ENCODE peak calls at places on chromosomes 2 and 18, in seven cellular contexts. One of them, this sample, is unnamed. For H3K79me2 and H3K9me3, the result is how much of the 10 kb centered on the place peaks cover.

GRCh38 chr18:60493066-60493465 is 120.5 kb upstream of the MC4R start:
- DNase-seq in trophoblast cell: no peak
- DNase-seq in neural progenitor cell: peak
- DNase-seq in GM23248: no peak
- DNase-seq in PC-9: no peak
- DNase-seq in fibroblast of lung: no peak
- DNase-seq in HCT116: no peak
- DNase-seq in this sample: no peak

GRCh38 chr2:97671526-97671925 is 2.0 kb downstream of the C2orf92 start:
- DNase-seq in neural progenitor cell: no peak
- DNase-seq in PC-9: no peak
- DNase-seq in trophoblast cell: no peak
- DNase-seq in GM23248: no peak
- DNase-seq in fibroblast of lung: no peak
- DNase-seq in HCT116: no peak
- DNase-seq in this sample: no peak

GRCh38 chr2:53859354-53860159 is at the start of gene GPR75:
- DNase-seq in trophoblast cell: no peak
- DNase-seq in neural progenitor cell: peak
- DNase-seq in fibroblast of lung: peak
- DNase-seq in HCT116: no peak
- DNase-seq in PC-9: no peak
- DNase-seq in GM23248: peak
- DNase-seq in this sample: no peak

GRCh38 chr2:12835733-12836132 is 119.0 kb downstream of the TRIB2 start:
- DNase-seq in HCT116: no peak
- DNase-seq in neural progenitor cell: no peak
- DNase-seq in fibroblast of lung: no peak
- DNase-seq in PC-9: no peak
- DNase-seq in GM23248: no peak
- DNase-seq in trophoblast cell: no peak
- DNase-seq in this sample: no peak

GRCh38 chr2:131035826-131036231 is 57.4 kb downstream of the FAM168B start:
- DNase-seq in HCT116: no peak
- DNase-seq in neural progenitor cell: no peak
- DNase-seq in trophoblast cell: no peak
- DNase-seq in PC-9: no peak
- DNase-seq in fibroblast of lung: no peak
- DNase-seq in GM23248: peak
- DNase-seq in this sample: no peak

GRCh38 chr2:23692901-23693605 is 233.9 kb downstream of the ATAD2B start:
- DNase-seq in GM23248: no peak
- DNase-seq in PC-9: no peak
- DNase-seq in neural progenitor cell: no peak
- DNase-seq in trophoblast cell: no peak
- DNase-seq in HCT116: no peak
- DNase-seq in fibroblast of lung: no peak
- DNase-seq in this sample: no peak

GRCh38 chr18:75544496-75544895 is 117.0 kb upstream of the SMIM21 start:
- DNase-seq in trophoblast cell: no peak
- DNase-seq in PC-9: no peak
- DNase-seq in fibroblast of lung: peak
- DNase-seq in GM23248: peak
- DNase-seq in neural progenitor cell: no peak
- DNase-seq in HCT116: peak
- DNase-seq in this sample: peak

GRCh38 chr18:24198461-24198860 is 59.6 kb downstream of the CABYR start:
- DNase-seq in neural progenitor cell: no peak
- DNase-seq in trophoblast cell: no peak
- DNase-seq in fibroblast of lung: no peak
- DNase-seq in HCT116: no peak
- DNase-seq in PC-9: no peak
- DNase-seq in GM23248: no peak
- DNase-seq in this sample: no peak

GRCh38 chr18:55430026-55430425 is 158.0 kb downstream of the TCF4 start:
- DNase-seq in trophoblast cell: no peak
- DNase-seq in PC-9: no peak
- DNase-seq in GM23248: no peak
- DNase-seq in HCT116: no peak
- DNase-seq in neural progenitor cell: no peak
- DNase-seq in fibroblast of lung: peak
- DNase-seq in this sample: no peak

GRCh38 chr18:55433140-55433539 is 154.9 kb downstream of the TCF4 start:
- DNase-seq in trophoblast cell: no peak
- DNase-seq in neural progenitor cell: no peak
- DNase-seq in fibroblast of lung: no peak
- DNase-seq in HCT116: no peak
- DNase-seq in PC-9: no peak
- DNase-seq in GM23248: no peak
- DNase-seq in this sample: no peak

GRCh38 chr18:55433688-55434087 is 154.3 kb downstream of the TCF4 start:
- DNase-seq in neural progenitor cell: no peak
- DNase-seq in PC-9: no peak
- DNase-seq in HCT116: no peak
- DNase-seq in fibroblast of lung: no peak
- DNase-seq in GM23248: no peak
- DNase-seq in trophoblast cell: no peak
- DNase-seq in this sample: no peak

GRCh38 chr18:55435592-55435991 is 152.4 kb downstream of the TCF4 start:
- DNase-seq in GM23248: peak
- DNase-seq in trophoblast cell: no peak
- DNase-seq in neural progenitor cell: no peak
- DNase-seq in fibroblast of lung: peak
- DNase-seq in HCT116: no peak
- DNase-seq in PC-9: no peak
- DNase-seq in this sample: no peak

DNA sequence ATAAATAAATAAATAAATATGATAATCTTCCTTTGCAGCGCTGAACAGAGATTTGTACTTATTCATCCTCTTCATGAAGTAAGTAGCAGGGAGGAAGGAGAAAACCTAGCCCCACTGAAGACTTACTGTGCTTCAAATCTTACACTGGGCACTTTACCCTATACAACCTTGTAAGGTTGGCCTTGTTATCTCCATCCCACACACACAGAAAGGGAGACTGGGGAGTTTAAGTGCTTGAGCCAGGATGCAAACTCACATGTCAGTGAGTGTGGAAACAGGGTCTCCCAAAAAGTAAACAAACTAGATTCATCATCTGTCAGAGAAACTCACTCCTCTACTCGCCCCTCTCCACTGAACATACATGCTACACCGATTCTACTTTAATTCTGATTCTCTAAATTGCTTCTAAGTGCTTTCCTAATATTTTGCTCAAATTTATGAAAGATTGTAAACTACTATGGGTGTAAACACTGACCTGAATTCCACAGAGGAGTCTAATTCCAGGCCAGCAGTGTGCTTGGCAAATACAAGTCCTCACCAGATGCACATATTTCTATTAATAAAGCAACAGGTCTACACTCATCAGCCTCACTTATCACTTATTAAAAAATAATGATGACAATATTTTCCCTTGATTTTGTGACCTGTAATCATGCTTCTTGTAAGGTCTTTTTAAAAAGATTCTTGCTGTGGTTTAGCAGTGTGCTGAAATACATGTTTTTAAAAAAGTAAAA is 155.5 kb downstream of the TCF4 start:
- DNase-seq in HCT116: no peak
- DNase-seq in trophoblast cell: no peak
- DNase-seq in GM23248: no peak
- DNase-seq in fibroblast of lung: no peak
- DNase-seq in neural progenitor cell: no peak
- DNase-seq in PC-9: no peak
- DNase-seq in this sample: no peak
- H3K4me2 ChIP-seq in HCT116: no peak
- H3K4me2 ChIP-seq in trophoblast cell: no peak
- H3K4me2 ChIP-seq in GM23248: no peak
- H3K4me2 ChIP-seq in fibroblast of lung: no peak
- H3K4me2 ChIP-seq in neural progenitor cell: no peak
- H3K4me2 ChIP-seq in PC-9: no peak
- H3K4me2 ChIP-seq in this sample: no peak

GRCh38 chr2:142980246-142981068 is 103.0 kb downstream of the KYNU start:
- DNase-seq in trophoblast cell: peak
- DNase-seq in GM23248: peak
- DNase-seq in PC-9: peak
- DNase-seq in HCT116: peak
- DNase-seq in neural progenitor cell: peak
- DNase-seq in fibroblast of lung: peak
- DNase-seq in this sample: peak

GRCh38 chr2:142974288-142975024 is 97.0 kb downstream of the KYNU start:
- DNase-seq in neural progenitor cell: no peak
- DNase-seq in trophoblast cell: peak
- DNase-seq in PC-9: peak
- DNase-seq in HCT116: no peak
- DNase-seq in fibroblast of lung: peak
- DNase-seq in GM23248: peak
- DNase-seq in this sample: peak

GRCh38 chr2:142973160-142973821 is 95.8 kb downstream of the KYNU start:
- DNase-seq in neural progenitor cell: peak
- DNase-seq in GM23248: peak
- DNase-seq in fibroblast of lung: peak
- DNase-seq in HCT116: no peak
- DNase-seq in trophoblast cell: no peak
- DNase-seq in PC-9: no peak
- DNase-seq in this sample: peak

GRCh38 chr2:142973822-142974207 is 96.4 kb downstream of the KYNU start:
- DNase-seq in PC-9: peak
- DNase-seq in HCT116: no peak
- DNase-seq in fibroblast of lung: peak
- DNase-seq in neural progenitor cell: no peak
- DNase-seq in GM23248: no peak
- DNase-seq in trophoblast cell: no peak
- DNase-seq in this sample: no peak

DNA sequence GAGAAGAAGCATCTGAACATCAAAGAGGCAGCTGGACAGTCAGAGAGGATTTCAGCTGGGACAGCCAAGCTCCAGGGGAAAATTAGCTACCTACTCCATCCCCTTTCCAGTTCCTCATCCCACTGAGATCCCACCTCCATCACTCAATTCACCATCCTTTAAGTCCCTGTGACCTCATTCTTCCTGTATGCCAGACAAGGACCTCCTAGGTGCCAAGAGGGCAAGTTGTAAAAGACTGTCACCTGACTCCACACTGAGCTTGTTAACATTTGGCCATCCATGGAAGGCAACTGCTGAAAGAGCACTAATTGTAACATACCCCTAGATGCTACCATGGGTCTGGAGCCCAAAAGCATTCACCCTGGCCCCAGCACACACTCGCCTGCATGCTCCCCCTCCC is 97.8 kb downstream of the KYNU start:
- DNase-seq in neural progenitor cell: no peak
- DNase-seq in HCT116: no peak
- DNase-seq in PC-9: no peak
- DNase-seq in GM23248: no peak
- DNase-seq in fibroblast of lung: no peak
- DNase-seq in trophoblast cell: no peak
- DNase-seq in this sample: no peak
- H3K79me2 ChIP-seq in neural progenitor cell: under half
- H3K79me2 ChIP-seq in HCT116: under half
- H3K79me2 ChIP-seq in PC-9: under half
- H3K79me2 ChIP-seq in GM23248: under half
- H3K79me2 ChIP-seq in fibroblast of lung: under half
- H3K79me2 ChIP-seq in trophoblast cell: under half
- H3K79me2 ChIP-seq in this sample: under half

DNA sequence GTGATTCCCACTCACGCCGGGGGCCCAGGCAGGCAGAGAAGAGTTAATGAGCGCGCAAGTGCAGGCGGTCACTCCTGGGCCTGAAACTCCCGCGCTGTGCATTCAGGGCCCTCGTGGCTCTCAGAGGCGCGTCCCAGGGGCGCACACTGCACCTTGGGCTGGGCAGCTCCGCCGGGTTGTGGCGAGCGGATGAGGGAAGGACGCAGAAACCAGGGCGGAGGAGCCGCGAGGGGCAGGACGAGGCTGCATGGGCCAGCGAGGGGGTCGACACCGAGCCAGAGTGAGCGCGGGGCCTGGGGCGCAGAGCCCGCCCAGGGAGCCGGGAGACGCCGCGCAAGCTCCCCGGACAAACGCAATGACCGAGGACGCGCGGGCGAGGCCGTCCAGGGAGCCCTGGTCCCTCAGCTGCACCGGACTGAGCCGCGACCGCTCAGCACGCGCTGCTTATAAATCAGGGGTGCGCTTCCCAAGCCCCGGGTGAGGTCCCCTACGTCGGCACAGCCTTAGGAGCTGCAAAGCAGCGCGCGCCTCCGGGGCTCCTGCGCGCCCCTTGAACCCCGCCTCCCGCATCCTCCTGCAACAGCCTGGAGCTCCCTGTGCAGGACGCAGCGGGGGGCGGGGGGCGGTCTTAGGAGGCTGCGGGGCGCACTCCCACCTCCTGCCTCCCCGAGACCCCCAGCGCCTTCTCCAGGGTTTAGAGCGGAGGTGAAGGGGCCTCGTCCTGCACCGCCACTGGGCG is 180.2 kb upstream of the ALKAL2 start:
- DNase-seq in fibroblast of lung: no peak
- DNase-seq in neural progenitor cell: peak
- DNase-seq in HCT116: no peak
- DNase-seq in GM23248: no peak
- DNase-seq in PC-9: peak
- DNase-seq in trophoblast cell: no peak
- DNase-seq in this sample: no peak
- H3K9me3 ChIP-seq in fibroblast of lung: under half
- H3K9me3 ChIP-seq in neural progenitor cell: under half
- H3K9me3 ChIP-seq in HCT116: under half
- H3K9me3 ChIP-seq in GM23248: under half
- H3K9me3 ChIP-seq in PC-9: under half
- H3K9me3 ChIP-seq in trophoblast cell: under half
- H3K9me3 ChIP-seq in this sample: under half

GRCh38 chr2:230924470-230925341 is at the start of gene GPR55:
- DNase-seq in neural progenitor cell: peak
- DNase-seq in PC-9: no peak
- DNase-seq in trophoblast cell: peak
- DNase-seq in GM23248: no peak
- DNase-seq in HCT116: no peak
- DNase-seq in fibroblast of lung: no peak
- DNase-seq in this sample: no peak

GRCh38 chr2:230925879-230926765 is 1.1 kb upstream of the GPR55 start:
- DNase-seq in neural progenitor cell: no peak
- DNase-seq in PC-9: no peak
- DNase-seq in HCT116: no peak
- DNase-seq in fibroblast of lung: no peak
- DNase-seq in GM23248: no peak
- DNase-seq in trophoblast cell: no peak
- DNase-seq in this sample: no peak

GRCh38 chr2:230922951-230923717 is 1.9 kb downstream of the GPR55 start:
- DNase-seq in GM23248: no peak
- DNase-seq in neural progenitor cell: no peak
- DNase-seq in PC-9: no peak
- DNase-seq in HCT116: no peak
- DNase-seq in fibroblast of lung: no peak
- DNase-seq in trophoblast cell: no peak
- DNase-seq in this sample: no peak

GRCh38 chr2:230924092-230924469 is 961 bp downstream of the GPR55 start:
- DNase-seq in PC-9: no peak
- DNase-seq in HCT116: no peak
- DNase-seq in trophoblast cell: no peak
- DNase-seq in fibroblast of lung: no peak
- DNase-seq in GM23248: no peak
- DNase-seq in neural progenitor cell: no peak
- DNase-seq in this sample: no peak

GRCh38 chr2:230925443-230925878 is 419 bp upstream of the GPR55 start:
- DNase-seq in HCT116: no peak
- DNase-seq in trophoblast cell: no peak
- DNase-seq in PC-9: no peak
- DNase-seq in GM23248: no peak
- DNase-seq in fibroblast of lung: no peak
- DNase-seq in neural progenitor cell: no peak
- DNase-seq in this sample: no peak
- H3K4me2 ChIP-seq in HCT116: no peak
- H3K4me2 ChIP-seq in trophoblast cell: no peak
- H3K4me2 ChIP-seq in PC-9: no peak
- H3K4me2 ChIP-seq in GM23248: no peak
- H3K4me2 ChIP-seq in fibroblast of lung: no peak
- H3K4me2 ChIP-seq in neural progenitor cell: no peak
- H3K4me2 ChIP-seq in this sample: no peak

This sample was measured in astrocyte.